ENCODE peak calls at places on chromosomes 13 and 19, in nine cellular contexts. B is CD4-positive, alpha-beta T cell; Z is IMR-90; Y is lung; H is cardiac muscle cell; I is left ventricle myocardium inferior; W is fibroblast of lung; V is neural progenitor cell; M is tibial nerve. U is an unnamed sample.

GRCh38 chr13:75129331-75129730 is 352.6 kb downstream of the TBC1D4 start:
- DNase-seq in B (no peak), Z (no peak), Y (no peak), H (no peak), I (no peak), W (peak; percentile 21), V (no peak), M (no peak), U (no peak)

GRCh38 chr19:30167206-30167903 is 204.8 kb upstream of the ZNF536 start:
- DNase-seq in B (no peak), Z (no peak), Y (peak; percentile 18), H (no peak), I (no peak), W (no peak), V (no peak), M (no peak), U (no peak)

GRCh38 chr19:33235269-33235995 is 9.8 kb upstream of the SLC7A10 start:
- DNase-seq in B (peak; percentile 77), Z (peak; percentile 55), Y (peak; percentile 86), H (peak; percentile 75), I (peak; percentile 81), W (peak; percentile 40), V (peak; percentile 92), M (peak; percentile 92), U (peak; percentile 18)

GRCh38 chr19:35157431-35157830 is 2.9 kb downstream of the FXYD5 start:
- DNase-seq in B (no peak), Z (no peak), Y (no peak), H (no peak), I (no peak), W (no peak), V (no peak), M (no peak), U (no peak)

GRCh38 chr19:23802290-23802689 is 43.6 kb upstream of the ZNF681 start:
- DNase-seq in B (no peak), Z (no peak), Y (no peak), H (no peak), I (no peak), W (no peak), V (no peak), M (no peak), U (no peak)

GRCh38 chr13:90305796-90306195 is 1041.7 kb upstream of the MIR17HG start:
- DNase-seq in B (no peak), Z (no peak), Y (no peak), H (no peak), I (no peak), W (no peak), V (no peak), M (no peak), U (no peak)

GRCh38 chr19:46192990-46193650 is 36.4 kb upstream of the IGFL1 start:
- DNase-seq in B (no peak), Z (peak; percentile 51), Y (no peak), H (peak; percentile 58), I (no peak), W (peak; percentile 64), V (no peak), M (no peak), U (no peak)

GRCh38 chr13:114090476-114090875 is 41.9 kb downstream of the RASA3 start:
- DNase-seq in B (no peak), Z (no peak), Y (no peak), H (no peak), I (no peak), W (no peak), V (no peak), M (no peak), U (no peak)

GRCh38 chr13:28451482-28452217 is 43.3 kb downstream of the FLT1 start:
- DNase-seq in B (no peak), Z (no peak), Y (no peak), H (peak; percentile 57), I (no peak), W (no peak), V (peak; percentile 19), M (no peak), U (no peak)

GRCh38 chr19:18194554-18195238 is 1.7 kb downstream of the MPV17L2 start:
- DNase-seq in B (peak; percentile 10), Z (peak; percentile 34), Y (no peak), H (peak; percentile 77), I (no peak), W (peak; percentile 68), V (peak; percentile 58), M (no peak), U (no peak)

GRCh38 chr13:114015608-114016295 is 41.9 kb upstream of the C13orf46 start:
- DNase-seq in B (no peak), Z (peak; percentile 31), Y (no peak), H (peak; percentile 35), I (no peak), W (no peak), V (no peak), M (peak; percentile 63), U (no peak)

GRCh38 chr13:109172099-109172498 is 542.7 kb downstream of the MYO16 start:
- DNase-seq in B (no peak), Z (no peak), Y (no peak), H (no peak), I (no peak), W (no peak), V (no peak), M (no peak), U (no peak)

GRCh38 chr13:50128406-50129048 is 113.3 kb downstream of the KCNRG start:
- DNase-seq in B (no peak), Z (no peak), Y (no peak), H (peak; percentile 3), I (no peak), W (no peak), V (peak; percentile 58), M (no peak), U (no peak)

GRCh38 chr19:43638214-43638990 is 1.2 kb downstream of the CADM4 start:
- DNase-seq in B (no peak), Z (no peak), Y (no peak), H (no peak), I (no peak), W (no peak), V (no peak), M (no peak), U (no peak)

GRCh38 chr19:3137139-3137538 is 1.3 kb downstream of the GNA15 start:
- DNase-seq in B (no peak), Z (no peak), Y (no peak), H (peak; percentile 76), I (no peak), W (no peak), V (no peak), M (no peak), U (no peak)
- H3K27ac ChIP-seq in B (no peak overlapping the region), Z (no peak overlapping the region), Y (peak overlapping the region; percentile 72), H (no peak overlapping the region), I (peak overlapping the region; percentile 30), W (no peak overlapping the region), V (no peak overlapping the region), M (peak overlapping the region; percentile 59), U (no peak overlapping the region)

GRCh38 chr19:55088021-55088451 is 12.4 kb downstream of the EPS8L1 start:
- DNase-seq in B (no peak), Z (no peak), Y (no peak), H (no peak), I (no peak), W (no peak), V (no peak), M (no peak), U (no peak)
- H3K27me3 ChIP-seq in B (peaks cover 48% of the 10 kb centered on the region), Z (peaks cover 26% of the 10 kb centered on the region), Y (no peaks in the 10 kb centered on the region), H (peaks cover 34% of the 10 kb centered on the region), I (peaks cover 37% of the 10 kb centered on the region), W (peaks cover 20% of the 10 kb centered on the region), V (peaks cover 33% of the 10 kb centered on the region), M (peaks cover 5% of the 10 kb centered on the region), U (peaks cover 30% of the 10 kb centered on the region)

GRCh38 chr13:30020726-30021312 is 170.4 kb upstream of the UBL3 start:
- DNase-seq in B (no peak), Z (peak; percentile 57), Y (no peak), H (no peak), I (no peak), W (peak; percentile 69), V (no peak), M (no peak), U (no peak)

GRCh38 chr13:30021611-30022010 is 171.2 kb upstream of the UBL3 start:
- DNase-seq in B (no peak), Z (peak; percentile 37), Y (no peak), H (no peak), I (no peak), W (no peak), V (no peak), M (no peak), U (no peak)

GRCh38 chr13:30016398-30016797 is 166.0 kb upstream of the UBL3 start:
- DNase-seq in B (no peak), Z (no peak), Y (no peak), H (no peak), I (no peak), W (no peak), V (no peak), M (peak; percentile 13), U (no peak)

GRCh38 chr13:30019648-30020626 is 169.5 kb upstream of the UBL3 start:
- DNase-seq in B (no peak), Z (no peak), Y (no peak), H (no peak), I (no peak), W (no peak), V (peak; percentile 39), M (no peak), U (no peak)

DNA sequence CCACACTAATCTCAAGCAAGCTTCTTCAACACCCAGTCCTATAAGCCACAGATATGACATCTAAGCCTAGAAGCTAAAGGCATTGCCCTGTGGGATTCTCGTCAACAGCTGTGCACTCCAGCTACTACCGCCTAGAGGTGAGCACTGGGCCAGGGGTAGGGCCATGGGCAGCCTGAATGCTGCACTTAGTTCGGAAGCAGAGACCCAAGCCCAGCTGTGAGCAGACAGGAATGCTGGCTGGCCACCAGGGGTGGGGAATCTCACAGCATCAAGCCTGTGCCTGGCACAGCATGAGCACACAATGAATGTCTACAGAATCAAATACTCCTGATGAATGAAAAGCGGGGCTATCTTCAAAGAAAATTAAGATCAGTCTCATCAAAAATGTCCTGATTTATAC is 167.5 kb upstream of the UBL3 start:
- DNase-seq in B (no peak), Z (no peak), Y (no peak), H (no peak), I (no peak), W (no peak), V (peak; percentile 65), M (no peak), U (no peak)
- TF ChIP-seq CTCF in B (no peak), Z (no peak), Y (no peak), H (no peak), I (no peak), W (no peak), V (peak; percentile 21), M (no peak), U (no peak)

GRCh38 chr13:112700291-112701060 is 10.6 kb downstream of the ATP11A start:
- DNase-seq in B (no peak), Z (no peak), Y (no peak), H (no peak), I (no peak), W (no peak), V (no peak), M (no peak), U (no peak)

GRCh38 chr13:112703449-112703848 is 13.6 kb downstream of the ATP11A start:
- DNase-seq in B (no peak), Z (no peak), Y (no peak), H (no peak), I (no peak), W (no peak), V (no peak), M (no peak), U (no peak)

GRCh38 chr13:112703935-112704633 is 14.2 kb downstream of the ATP11A start:
- DNase-seq in B (no peak), Z (no peak), Y (no peak), H (peak; percentile 30), I (no peak), W (no peak), V (no peak), M (no peak), U (no peak)

GRCh38 chr13:112702983-112703379 is 13.1 kb downstream of the ATP11A start:
- DNase-seq in B (no peak), Z (no peak), Y (no peak), H (no peak), I (no peak), W (no peak), V (no peak), M (no peak), U (no peak)

GRCh38 chr13:112702341-112702982 is 12.6 kb downstream of the ATP11A start:
- DNase-seq in B (no peak), Z (no peak), Y (no peak), H (no peak), I (no peak), W (no peak), V (no peak), M (no peak), U (no peak)
- H3K27ac ChIP-seq in B (no peak overlapping the region), Z (no peak overlapping the region), Y (peak overlapping the region; percentile 21), H (peak overlapping the region; percentile 60), I (no peak overlapping the region), W (no peak overlapping the region), V (no peak overlapping the region), M (no peak overlapping the region), U (no peak overlapping the region)